ENCODE peak calls at places on chromosome 5, in five cellular contexts. One of them, this sample, is unnamed.

GRCh38 chr5:32551194-32551593 is 34.2 kb upstream of the SUB1 start:
- DNase-seq in stimulated activated CD4-positive, alpha-beta T cell treated with anti-CD3 and anti-CD28 coated beads, Interleukin-4, amount 100 ng/mL, for 1 hour: no peak
- DNase-seq in RPMI7951: no peak
- DNase-seq in adipocyte: no peak
- DNase-seq in GM23248: no peak
- DNase-seq in this sample: no peak

GRCh38 chr5:125245216-125245615 is 498.8 kb upstream of the ZNF608 start:
- DNase-seq in stimulated activated CD4-positive, alpha-beta T cell treated with anti-CD3 and anti-CD28 coated beads, Interleukin-4, amount 100 ng/mL, for 1 hour: no peak
- DNase-seq in RPMI7951: no peak
- DNase-seq in adipocyte: no peak
- DNase-seq in GM23248: no peak
- DNase-seq in this sample: no peak

GRCh38 chr5:80185095-80185494 is 70.8 kb downstream of the SERINC5 start:
- DNase-seq in stimulated activated CD4-positive, alpha-beta T cell treated with anti-CD3 and anti-CD28 coated beads, Interleukin-4, amount 100 ng/mL, for 1 hour: no peak
- DNase-seq in RPMI7951: no peak
- DNase-seq in adipocyte: no peak
- DNase-seq in GM23248: no peak
- DNase-seq in this sample: no peak

GRCh38 chr5:123814796-123815479 is 303.0 kb downstream of the CSNK1G3 start:
- DNase-seq in stimulated activated CD4-positive, alpha-beta T cell treated with anti-CD3 and anti-CD28 coated beads, Interleukin-4, amount 100 ng/mL, for 1 hour: no peak
- DNase-seq in RPMI7951: peak; percentile 49
- DNase-seq in adipocyte: peak; percentile 72
- DNase-seq in GM23248: peak; percentile 13
- DNase-seq in this sample: peak; percentile 18

GRCh38 chr5:113128082-113128481 is 151.5 kb downstream of the DCP2 start:
- DNase-seq in stimulated activated CD4-positive, alpha-beta T cell treated with anti-CD3 and anti-CD28 coated beads, Interleukin-4, amount 100 ng/mL, for 1 hour: no peak
- DNase-seq in RPMI7951: no peak
- DNase-seq in adipocyte: no peak
- DNase-seq in GM23248: no peak
- DNase-seq in this sample: no peak

GRCh38 chr5:159601216-159601615 is 270.9 kb upstream of the IL12B start:
- DNase-seq in stimulated activated CD4-positive, alpha-beta T cell treated with anti-CD3 and anti-CD28 coated beads, Interleukin-4, amount 100 ng/mL, for 1 hour: no peak
- DNase-seq in RPMI7951: no peak
- DNase-seq in adipocyte: no peak
- DNase-seq in GM23248: no peak
- DNase-seq in this sample: no peak

GRCh38 chr5:148397968-148398595 is 14.3 kb downstream of the FBXO38 start:
- DNase-seq in stimulated activated CD4-positive, alpha-beta T cell treated with anti-CD3 and anti-CD28 coated beads, Interleukin-4, amount 100 ng/mL, for 1 hour: no peak
- DNase-seq in RPMI7951: no peak
- DNase-seq in adipocyte: no peak
- DNase-seq in GM23248: no peak
- DNase-seq in this sample: no peak

GRCh38 chr5:5421149-5421960 is 1.1 kb upstream of the ICE1 start:
- DNase-seq in stimulated activated CD4-positive, alpha-beta T cell treated with anti-CD3 and anti-CD28 coated beads, Interleukin-4, amount 100 ng/mL, for 1 hour: no peak
- DNase-seq in RPMI7951: no peak
- DNase-seq in adipocyte: peak; percentile 35
- DNase-seq in GM23248: peak; percentile 48
- DNase-seq in this sample: peak; percentile 5

GRCh38 chr5:36305571-36306326 is 4.0 kb upstream of the RANBP3L start:
- DNase-seq in stimulated activated CD4-positive, alpha-beta T cell treated with anti-CD3 and anti-CD28 coated beads, Interleukin-4, amount 100 ng/mL, for 1 hour: peak; percentile 2
- DNase-seq in RPMI7951: peak; percentile 61
- DNase-seq in adipocyte: peak; percentile 83
- DNase-seq in GM23248: peak; percentile 75
- DNase-seq in this sample: peak; percentile 38

GRCh38 chr5:67770431-67771025 is 445.0 kb upstream of the PIK3R1 start:
- DNase-seq in stimulated activated CD4-positive, alpha-beta T cell treated with anti-CD3 and anti-CD28 coated beads, Interleukin-4, amount 100 ng/mL, for 1 hour: no peak
- DNase-seq in RPMI7951: no peak
- DNase-seq in adipocyte: peak; percentile 23
- DNase-seq in GM23248: peak; percentile 10
- DNase-seq in this sample: no peak

GRCh38 chr5:123087173-123088030 is 1.6 kb upstream of the PRDM6 start:
- DNase-seq in stimulated activated CD4-positive, alpha-beta T cell treated with anti-CD3 and anti-CD28 coated beads, Interleukin-4, amount 100 ng/mL, for 1 hour: no peak
- DNase-seq in RPMI7951: no peak
- DNase-seq in adipocyte: no peak
- DNase-seq in GM23248: no peak
- DNase-seq in this sample: no peak

GRCh38 chr5:150637245-150638052 is 3.0 kb upstream of the SYNPO start:
- DNase-seq in stimulated activated CD4-positive, alpha-beta T cell treated with anti-CD3 and anti-CD28 coated beads, Interleukin-4, amount 100 ng/mL, for 1 hour: no peak
- DNase-seq in RPMI7951: peak; percentile 91
- DNase-seq in adipocyte: peak; percentile 89
- DNase-seq in GM23248: peak; percentile 92
- DNase-seq in this sample: peak; percentile 95

GRCh38 chr5:28743362-28743761 is 1705.0 kb upstream of the CDH9 start:
- DNase-seq in stimulated activated CD4-positive, alpha-beta T cell treated with anti-CD3 and anti-CD28 coated beads, Interleukin-4, amount 100 ng/mL, for 1 hour: no peak
- DNase-seq in RPMI7951: no peak
- DNase-seq in adipocyte: peak; percentile 64
- DNase-seq in GM23248: no peak
- DNase-seq in this sample: no peak

GRCh38 chr5:9386945-9387344 is 158.9 kb downstream of the SEMA5A start:
- DNase-seq in stimulated activated CD4-positive, alpha-beta T cell treated with anti-CD3 and anti-CD28 coated beads, Interleukin-4, amount 100 ng/mL, for 1 hour: no peak
- DNase-seq in RPMI7951: no peak
- DNase-seq in adipocyte: no peak
- DNase-seq in GM23248: no peak
- DNase-seq in this sample: no peak

GRCh38 chr5:33371660-33372059 is 69.1 kb upstream of the TARS1 start:
- DNase-seq in stimulated activated CD4-positive, alpha-beta T cell treated with anti-CD3 and anti-CD28 coated beads, Interleukin-4, amount 100 ng/mL, for 1 hour: no peak
- DNase-seq in RPMI7951: no peak
- DNase-seq in adipocyte: peak; percentile 94
- DNase-seq in GM23248: peak; percentile 81
- DNase-seq in this sample: peak; percentile 93

GRCh38 chr5:149438711-149439132 is 59.6 kb upstream of the IL17B start:
- DNase-seq in stimulated activated CD4-positive, alpha-beta T cell treated with anti-CD3 and anti-CD28 coated beads, Interleukin-4, amount 100 ng/mL, for 1 hour: no peak
- DNase-seq in RPMI7951: no peak
- DNase-seq in adipocyte: no peak
- DNase-seq in GM23248: no peak
- DNase-seq in this sample: peak; percentile 81

GRCh38 chr5:72366324-72366976 is 46.3 kb downstream of the PTCD2 start:
- DNase-seq in stimulated activated CD4-positive, alpha-beta T cell treated with anti-CD3 and anti-CD28 coated beads, Interleukin-4, amount 100 ng/mL, for 1 hour: peak; percentile 6
- DNase-seq in RPMI7951: peak; percentile 72
- DNase-seq in adipocyte: peak; percentile 90
- DNase-seq in GM23248: peak; percentile 89
- DNase-seq in this sample: peak; percentile 80

GRCh38 chr5:32471784-32472183 is 27.2 kb upstream of the ZFR start:
- DNase-seq in stimulated activated CD4-positive, alpha-beta T cell treated with anti-CD3 and anti-CD28 coated beads, Interleukin-4, amount 100 ng/mL, for 1 hour: no peak
- DNase-seq in RPMI7951: no peak
- DNase-seq in adipocyte: no peak
- DNase-seq in GM23248: no peak
- DNase-seq in this sample: no peak

GRCh38 chr5:146533882-146534281 is 17.9 kb upstream of the GPR151 start:
- DNase-seq in stimulated activated CD4-positive, alpha-beta T cell treated with anti-CD3 and anti-CD28 coated beads, Interleukin-4, amount 100 ng/mL, for 1 hour: no peak
- DNase-seq in RPMI7951: no peak
- DNase-seq in adipocyte: no peak
- DNase-seq in GM23248: no peak
- DNase-seq in this sample: no peak

GRCh38 chr5:139482050-139482889 is at the start of gene STING1:
- DNase-seq in stimulated activated CD4-positive, alpha-beta T cell treated with anti-CD3 and anti-CD28 coated beads, Interleukin-4, amount 100 ng/mL, for 1 hour: peak; percentile 44
- DNase-seq in RPMI7951: peak; percentile 95
- DNase-seq in adipocyte: peak; percentile 94
- DNase-seq in GM23248: peak; percentile 96
- DNase-seq in this sample: peak; percentile 98

GRCh38 chr5:122701640-122702523 is 73.0 kb upstream of the SNX2 start:
- DNase-seq in stimulated activated CD4-positive, alpha-beta T cell treated with anti-CD3 and anti-CD28 coated beads, Interleukin-4, amount 100 ng/mL, for 1 hour: no peak
- DNase-seq in RPMI7951: no peak
- DNase-seq in adipocyte: no peak
- DNase-seq in GM23248: no peak
- DNase-seq in this sample: no peak

GRCh38 chr5:134874831-134875655 is 872 bp downstream of the TXNDC15 start:
- DNase-seq in stimulated activated CD4-positive, alpha-beta T cell treated with anti-CD3 and anti-CD28 coated beads, Interleukin-4, amount 100 ng/mL, for 1 hour: peak; percentile 36
- DNase-seq in RPMI7951: peak; percentile 86
- DNase-seq in adipocyte: peak; percentile 84
- DNase-seq in GM23248: peak; percentile 91
- DNase-seq in this sample: peak; percentile 88

GRCh38 chr5:180330810-180331646 is 22.1 kb downstream of the GFPT2 start:
- DNase-seq in stimulated activated CD4-positive, alpha-beta T cell treated with anti-CD3 and anti-CD28 coated beads, Interleukin-4, amount 100 ng/mL, for 1 hour: no peak
- DNase-seq in RPMI7951: peak; percentile 97
- DNase-seq in adipocyte: peak; percentile 90
- DNase-seq in GM23248: peak; percentile 98
- DNase-seq in this sample: peak; percentile 99

GRCh38 chr5:131796793-131797693 is at the start of gene FNIP1:
- DNase-seq in stimulated activated CD4-positive, alpha-beta T cell treated with anti-CD3 and anti-CD28 coated beads, Interleukin-4, amount 100 ng/mL, for 1 hour: peak; percentile 99
- DNase-seq in RPMI7951: peak; percentile 95
- DNase-seq in adipocyte: peak; percentile 99
- DNase-seq in GM23248: peak; percentile 100
- DNase-seq in this sample: peak; percentile 93

GRCh38 chr5:137708796-137709559 is 26.9 kb downstream of the KLHL3 start:
- DNase-seq in stimulated activated CD4-positive, alpha-beta T cell treated with anti-CD3 and anti-CD28 coated beads, Interleukin-4, amount 100 ng/mL, for 1 hour: no peak
- DNase-seq in RPMI7951: no peak
- DNase-seq in adipocyte: no peak
- DNase-seq in GM23248: no peak
- DNase-seq in this sample: no peak

GRCh38 chr5:180202939-180203573 is 6.0 kb downstream of the RASGEF1C start:
- DNase-seq in stimulated activated CD4-positive, alpha-beta T cell treated with anti-CD3 and anti-CD28 coated beads, Interleukin-4, amount 100 ng/mL, for 1 hour: no peak
- DNase-seq in RPMI7951: no peak
- DNase-seq in adipocyte: no peak
- DNase-seq in GM23248: no peak
- DNase-seq in this sample: no peak

GRCh38 chr5:118980438-118980837 is 7.9 kb downstream of the DTWD2 start:
- DNase-seq in stimulated activated CD4-positive, alpha-beta T cell treated with anti-CD3 and anti-CD28 coated beads, Interleukin-4, amount 100 ng/mL, for 1 hour: no peak
- DNase-seq in RPMI7951: no peak
- DNase-seq in adipocyte: no peak
- DNase-seq in GM23248: no peak
- DNase-seq in this sample: no peak

GRCh38 chr5:139745121-139745799 is 50.3 kb upstream of the PSD2 start:
- DNase-seq in stimulated activated CD4-positive, alpha-beta T cell treated with anti-CD3 and anti-CD28 coated beads, Interleukin-4, amount 100 ng/mL, for 1 hour: peak; percentile 27
- DNase-seq in RPMI7951: peak; percentile 85
- DNase-seq in adipocyte: peak; percentile 85
- DNase-seq in GM23248: peak; percentile 96
- DNase-seq in this sample: peak; percentile 82

GRCh38 chr5:41408676-41409443 is 101.5 kb downstream of the PLCXD3 start:
- DNase-seq in stimulated activated CD4-positive, alpha-beta T cell treated with anti-CD3 and anti-CD28 coated beads, Interleukin-4, amount 100 ng/mL, for 1 hour: no peak
- DNase-seq in RPMI7951: peak; percentile 50
- DNase-seq in adipocyte: peak; percentile 14
- DNase-seq in GM23248: peak; percentile 87
- DNase-seq in this sample: peak; percentile 74

GRCh38 chr5:3266861-3267260 is 328.8 kb upstream of the IRX1 start:
- DNase-seq in stimulated activated CD4-positive, alpha-beta T cell treated with anti-CD3 and anti-CD28 coated beads, Interleukin-4, amount 100 ng/mL, for 1 hour: no peak
- DNase-seq in RPMI7951: no peak
- DNase-seq in adipocyte: no peak
- DNase-seq in GM23248: no peak
- DNase-seq in this sample: no peak

GRCh38 chr5:57175586-57175985 is 1.7 kb downstream of the GPBP1 start:
- DNase-seq in stimulated activated CD4-positive, alpha-beta T cell treated with anti-CD3 and anti-CD28 coated beads, Interleukin-4, amount 100 ng/mL, for 1 hour: peak; percentile 44
- DNase-seq in RPMI7951: no peak
- DNase-seq in adipocyte: peak; percentile 49
- DNase-seq in GM23248: peak; percentile 29
- DNase-seq in this sample: no peak

GRCh38 chr5:424259-425110 is 18.5 kb upstream of the EXOC3 start:
- DNase-seq in stimulated activated CD4-positive, alpha-beta T cell treated with anti-CD3 and anti-CD28 coated beads, Interleukin-4, amount 100 ng/mL, for 1 hour: no peak
- DNase-seq in RPMI7951: peak; percentile 76
- DNase-seq in adipocyte: peak; percentile 46
- DNase-seq in GM23248: peak; percentile 59
- DNase-seq in this sample: peak; percentile 31

GRCh38 chr5:36607838-36608783 is 1.7 kb downstream of the SLC1A3 start:
- DNase-seq in stimulated activated CD4-positive, alpha-beta T cell treated with anti-CD3 and anti-CD28 coated beads, Interleukin-4, amount 100 ng/mL, for 1 hour: no peak
- DNase-seq in RPMI7951: peak; percentile 70
- DNase-seq in adipocyte: peak; percentile 3
- DNase-seq in GM23248: peak; percentile 68
- DNase-seq in this sample: no peak

GRCh38 chr5:30592833-30593232 is 600.7 kb upstream of the CDH6 start:
- DNase-seq in stimulated activated CD4-positive, alpha-beta T cell treated with anti-CD3 and anti-CD28 coated beads, Interleukin-4, amount 100 ng/mL, for 1 hour: no peak
- DNase-seq in RPMI7951: no peak
- DNase-seq in adipocyte: no peak
- DNase-seq in GM23248: no peak
- DNase-seq in this sample: no peak

GRCh38 chr5:139457653-139458306 is 4.8 kb downstream of the ECSCR start:
- DNase-seq in stimulated activated CD4-positive, alpha-beta T cell treated with anti-CD3 and anti-CD28 coated beads, Interleukin-4, amount 100 ng/mL, for 1 hour: no peak
- DNase-seq in RPMI7951: no peak
- DNase-seq in adipocyte: no peak
- DNase-seq in GM23248: no peak
- DNase-seq in this sample: no peak

GRCh38 chr5:73233461-73234151 is 60.6 kb downstream of the TMEM174 start:
- DNase-seq in stimulated activated CD4-positive, alpha-beta T cell treated with anti-CD3 and anti-CD28 coated beads, Interleukin-4, amount 100 ng/mL, for 1 hour: peak; percentile 16
- DNase-seq in RPMI7951: peak; percentile 17
- DNase-seq in adipocyte: peak; percentile 20
- DNase-seq in GM23248: no peak
- DNase-seq in this sample: no peak